ENCODE peak calls at places on chromosomes 7 and 10, in ten cellular contexts. J is cardiac fibroblast, A is endothelial cell, I is GM12865, M is GM23338, G is tibial artery, C is lower leg skin, K is lower lobe of right lung, F is psoas muscle, Y is BJ. D is an unnamed sample.

GRCh38 chr10:15461353-15462108 is 90.4 kb upstream of the FAM171A1 start:
- DNase-seq in J (peak), A (no peak), I (peak), M (no peak), G (peak), C (no peak), K (no peak), F (peak), Y (peak), D (no peak)

GRCh38 chr7:106050002-106050742 is 61.9 kb downstream of the SYPL1 start:
- DNase-seq in J (peak), A (peak), I (no peak), M (no peak), G (no peak), C (no peak), K (no peak), F (no peak), Y (no peak), D (no peak)

GRCh38 chr10:15486404-15486803 is 115.3 kb upstream of the FAM171A1 start:
- DNase-seq in J (peak), A (no peak), I (no peak), M (no peak), G (no peak), C (no peak), K (no peak), F (no peak), Y (peak), D (no peak)

GRCh38 chr7:1344981-1345701 is 112.5 kb downstream of the UNCX start:
- DNase-seq in J (no peak), A (no peak), I (no peak), M (no peak), G (no peak), C (no peak), K (peak), F (peak), Y (no peak), D (no peak)

GRCh38 chr10:58475322-58476277 is 37.1 kb upstream of the BICC1 start:
- DNase-seq in J (peak), A (no peak), I (no peak), M (no peak), G (no peak), C (no peak), K (no peak), F (no peak), Y (peak), D (no peak)

GRCh38 chr7:91367812-91368578 is 103.8 kb downstream of the FZD1 start:
- DNase-seq in J (no peak), A (no peak), I (no peak), M (peak), G (no peak), C (no peak), K (no peak), F (no peak), Y (no peak), D (no peak)

GRCh38 chr7:136020556-136020955 is 43.4 kb upstream of the MTPN start:
- DNase-seq in J (no peak), A (no peak), I (no peak), M (no peak), G (no peak), C (no peak), K (no peak), F (no peak), Y (no peak), D (no peak)

GRCh38 chr10:118998183-118998582 is 31.3 kb upstream of the NANOS1 start:
- DNase-seq in J (no peak), A (no peak), I (no peak), M (no peak), G (no peak), C (no peak), K (no peak), F (no peak), Y (no peak), D (no peak)

GRCh38 chr10:90999512-91000172 is 78.8 kb upstream of the ANKRD1 start:
- DNase-seq in J (no peak), A (no peak), I (peak), M (no peak), G (no peak), C (no peak), K (no peak), F (no peak), Y (no peak), D (no peak)

GRCh38 chr10:88253622-88254021 is 329.5 kb downstream of the RNLS start:
- DNase-seq in J (no peak), A (no peak), I (no peak), M (no peak), G (no peak), C (no peak), K (no peak), F (peak), Y (no peak), D (no peak)

GRCh38 chr10:37679465-37679864 is 177.9 kb downstream of the ZNF248 start:
- DNase-seq in J (no peak), A (no peak), I (no peak), M (no peak), G (no peak), C (no peak), K (no peak), F (no peak), Y (no peak), D (no peak)

GRCh38 chr7:70527489-70527888 is 604.5 kb upstream of the GALNT17 start:
- DNase-seq in J (no peak), A (no peak), I (no peak), M (no peak), G (no peak), C (no peak), K (no peak), F (no peak), Y (no peak), D (no peak)

GRCh38 chr10:69317175-69318086 is 39.1 kb downstream of the HK1 start:
- DNase-seq in J (no peak), A (no peak), I (peak), M (no peak), G (no peak), C (no peak), K (no peak), F (no peak), Y (no peak), D (no peak)

GRCh38 chr7:24665564-24666294 is 91.5 kb downstream of the GSDME start:
- DNase-seq in J (peak), A (peak), I (peak), M (peak), G (no peak), C (no peak), K (no peak), F (no peak), Y (no peak), D (no peak)

GRCh38 chr10:132704008-132704814 is 81.7 kb downstream of the NKX6-2 start:
- DNase-seq in J (no peak), A (no peak), I (no peak), M (no peak), G (peak), C (peak), K (peak), F (peak), Y (no peak), D (no peak)

GRCh38 chr7:1705339-1705738 is 35.3 kb downstream of the ELFN1 start:
- DNase-seq in J (no peak), A (no peak), I (no peak), M (no peak), G (no peak), C (peak), K (no peak), F (no peak), Y (no peak), D (no peak)

GRCh38 chr7:88546808-88547207 is 212.7 kb upstream of the ZNF804B start:
- DNase-seq in J (peak), A (peak), I (peak), M (peak), G (no peak), C (no peak), K (no peak), F (no peak), Y (no peak), D (no peak)

GRCh38 chr10:92290076-92290836 is 622 bp downstream of the CPEB3 start:
- DNase-seq in J (peak), A (no peak), I (peak), M (peak), G (peak), C (peak), K (no peak), F (peak), Y (no peak), D (no peak)

GRCh38 chr7:98556288-98556687 is 60.8 kb upstream of the NPTX2 start:
- DNase-seq in J (no peak), A (no peak), I (no peak), M (no peak), G (no peak), C (no peak), K (no peak), F (no peak), Y (no peak), D (no peak)

GRCh38 chr10:117594722-117595121 is 52.2 kb downstream of the EMX2 start:
- DNase-seq in J (no peak), A (no peak), I (no peak), M (no peak), G (no peak), C (no peak), K (no peak), F (no peak), Y (no peak), D (no peak)

GRCh38 chr10:69504576-69505250 is 53.4 kb downstream of the TSPAN15 start:
- DNase-seq in J (no peak), A (no peak), I (no peak), M (peak), G (no peak), C (peak), K (peak), F (no peak), Y (no peak), D (peak)

GRCh38 chr10:84194424-84195043 is at the start of gene CDHR1:
- DNase-seq in J (peak), A (peak), I (peak), M (peak), G (no peak), C (no peak), K (no peak), F (no peak), Y (no peak), D (peak)

GRCh38 chr7:15602236-15602635 is 40.4 kb upstream of the AGMO start:
- DNase-seq in J (peak), A (no peak), I (no peak), M (no peak), G (no peak), C (no peak), K (no peak), F (no peak), Y (no peak), D (no peak)

GRCh38 chr10:113045155-113046055 is 95.4 kb downstream of the TCF7L2 start:
- DNase-seq in J (peak), A (no peak), I (no peak), M (no peak), G (no peak), C (peak), K (peak), F (no peak), Y (peak), D (no peak)

GRCh38 chr7:121605297-121605640 is 209.2 kb upstream of the FAM3C start:
- DNase-seq in J (peak), A (no peak), I (no peak), M (no peak), G (no peak), C (no peak), K (no peak), F (no peak), Y (no peak), D (no peak)

GRCh38 chr10:8874268-8874667 is 819.8 kb downstream of the GATA3 start:
- DNase-seq in J (no peak), A (no peak), I (no peak), M (no peak), G (no peak), C (no peak), K (no peak), F (no peak), Y (no peak), D (no peak)

GRCh38 chr10:8876171-8876570 is 821.7 kb downstream of the GATA3 start:
- DNase-seq in J (no peak), A (no peak), I (no peak), M (no peak), G (no peak), C (no peak), K (no peak), F (no peak), Y (no peak), D (no peak)

GRCh38 chr10:8874972-8875371 is 820.5 kb downstream of the GATA3 start:
- DNase-seq in J (no peak), A (no peak), I (no peak), M (no peak), G (no peak), C (no peak), K (no peak), F (no peak), Y (no peak), D (no peak)

DNA sequence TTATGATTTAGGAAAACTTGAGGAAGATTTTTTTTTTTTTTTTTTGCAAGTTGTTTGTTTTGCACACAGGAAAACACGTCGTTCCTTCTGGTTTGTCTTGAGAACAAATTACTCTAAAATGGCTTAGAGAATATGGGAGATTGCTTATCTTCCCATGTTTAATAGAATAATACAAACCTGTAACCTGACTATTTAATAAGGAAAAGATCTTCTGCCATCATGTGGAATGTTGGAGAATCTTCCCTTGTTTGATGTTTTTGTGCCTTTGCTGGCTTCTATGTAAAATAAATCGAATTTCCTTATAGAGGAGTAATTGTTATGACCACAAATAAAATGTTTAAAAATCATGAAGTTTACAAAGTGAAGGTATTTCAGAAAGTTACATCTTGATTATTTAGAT is 818.8 kb downstream of the GATA3 start:
- DNase-seq in J (no peak), A (no peak), I (no peak), M (peak), G (no peak), C (no peak), K (no peak), F (no peak), Y (no peak), D (no peak)
- TF ChIP-seq CTCF in J (no peak), A (no peak), I (no peak), M (no peak), G (no peak), C (no peak), K (no peak), F (no peak), Y (no peak), D (peak)

GRCh38 chr10:122112625-122113160 is 123.7 kb downstream of the TACC2 start:
- DNase-seq in J (peak), A (peak), I (peak), M (peak), G (peak), C (peak), K (peak), F (peak), Y (peak), D (no peak)
- TF ChIP-seq CTCF in J (peak), A (no peak), I (no peak), M (peak), G (peak), C (no peak), K (peak), F (peak), Y (peak), D (no peak)

GRCh38 chr7:113015038-113015645 is 71.5 kb downstream of the GPR85 start:
- DNase-seq in J (peak), A (no peak), I (peak), M (peak), G (no peak), C (no peak), K (no peak), F (no peak), Y (no peak), D (no peak)
- TF ChIP-seq CTCF in J (peak), A (peak), I (no peak), M (no peak), G (peak), C (no peak), K (peak), F (peak), Y (peak), D (peak)

DNA sequence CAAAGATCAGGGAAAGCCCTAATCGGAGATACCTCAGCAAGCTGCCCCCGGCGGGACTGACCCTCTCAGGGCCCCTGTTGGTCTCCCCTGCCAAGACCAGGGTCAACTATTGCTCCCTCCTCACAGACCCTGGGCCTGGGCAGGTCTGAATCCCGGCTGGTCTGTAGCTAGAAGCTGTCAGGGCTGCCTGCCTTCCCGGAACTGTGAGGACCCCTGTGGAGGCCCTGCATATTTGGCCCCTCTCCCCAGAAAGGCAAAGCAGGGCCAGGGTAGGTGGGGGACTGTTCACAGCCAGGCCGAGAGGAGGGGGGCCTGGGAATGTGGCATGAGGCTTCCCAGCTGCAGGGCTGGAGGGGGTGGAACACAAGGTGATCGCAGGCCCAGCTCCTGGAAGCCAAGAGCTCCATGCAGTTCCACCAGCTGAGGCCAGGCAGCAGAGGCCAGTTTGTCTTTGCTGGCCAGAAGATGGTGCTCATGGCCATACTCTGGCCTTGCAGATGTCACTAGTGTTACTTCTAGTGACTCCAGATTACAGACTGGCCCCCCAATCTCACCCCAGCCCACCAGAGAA is 24.1 kb downstream of the TBATA start:
- DNase-seq in J (peak), A (peak), I (no peak), M (peak), G (no peak), C (no peak), K (peak), F (no peak), Y (no peak), D (no peak)
- TF ChIP-seq CTCF in J (peak), A (no peak), I (no peak), M (peak), G (no peak), C (no peak), K (no peak), F (no peak), Y (peak), D (no peak)

DNA sequence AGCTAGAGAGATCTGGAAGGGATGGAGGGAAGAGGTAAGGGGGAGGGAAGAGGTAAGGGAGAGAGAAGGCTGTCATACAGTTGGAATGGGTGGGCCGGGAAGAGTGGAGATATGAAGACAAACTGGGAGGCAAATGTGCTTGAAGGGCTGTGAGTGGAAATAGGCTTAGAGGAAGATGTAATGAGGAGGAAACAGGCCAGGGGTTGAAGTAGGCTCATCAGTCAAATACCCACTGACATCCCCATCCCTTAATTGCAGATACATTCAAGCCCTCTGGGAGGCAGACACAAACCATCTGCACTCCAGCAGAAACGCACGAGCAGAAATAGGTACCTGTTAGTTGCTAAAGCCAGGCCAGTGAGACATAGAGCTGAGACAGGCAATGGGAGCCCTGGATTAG is 2.1 kb downstream of the SYNPO2L start:
- DNase-seq in J (peak), A (no peak), I (peak), M (peak), G (no peak), C (no peak), K (no peak), F (peak), Y (no peak), D (no peak)
- TF ChIP-seq CTCF in J (no peak), A (no peak), I (peak), M (peak), G (no peak), C (no peak), K (no peak), F (peak), Y (no peak), D (peak)